ENCODE peak calls at places on chromosome 17, in six cellular contexts. One of them, this sample, is unnamed.

GRCh38 chr17:15456486-15456885 is 10.9 kb downstream of the CDRT4 start:
- DNase-seq in HAP-1: no peak
- DNase-seq in effector CD4-positive, alpha-beta T cell: no peak
- DNase-seq in EL: no peak
- DNase-seq in activated T-cell treated with anti-CD3 and anti-CD28 coated beads, Interleukin-2, amount 50 U/mL, for 72 hours: no peak
- DNase-seq in CD8-positive, alpha-beta memory T cell: no peak
- DNase-seq in this sample: no peak

GRCh38 chr17:43723697-43724359 is 34.8 kb downstream of the SOST start:
- DNase-seq in HAP-1: no peak
- DNase-seq in effector CD4-positive, alpha-beta T cell: no peak
- DNase-seq in EL: peak; percentile 86
- DNase-seq in activated T-cell treated with anti-CD3 and anti-CD28 coated beads, Interleukin-2, amount 50 U/mL, for 72 hours: no peak
- DNase-seq in CD8-positive, alpha-beta memory T cell: no peak
- DNase-seq in this sample: no peak

GRCh38 chr17:77772461-77772897 is 186.0 kb upstream of the TNRC6C start:
- DNase-seq in HAP-1: peak; percentile 27
- DNase-seq in effector CD4-positive, alpha-beta T cell: peak; percentile 53
- DNase-seq in EL: peak; percentile 17
- DNase-seq in activated T-cell treated with anti-CD3 and anti-CD28 coated beads, Interleukin-2, amount 50 U/mL, for 72 hours: peak; percentile 72
- DNase-seq in CD8-positive, alpha-beta memory T cell: peak; percentile 58
- DNase-seq in this sample: peak; percentile 64

GRCh38 chr17:68973098-68973929 is 18.1 kb upstream of the ABCA8 start:
- DNase-seq in HAP-1: no peak
- DNase-seq in effector CD4-positive, alpha-beta T cell: no peak
- DNase-seq in EL: no peak
- DNase-seq in activated T-cell treated with anti-CD3 and anti-CD28 coated beads, Interleukin-2, amount 50 U/mL, for 72 hours: no peak
- DNase-seq in CD8-positive, alpha-beta memory T cell: no peak
- DNase-seq in this sample: no peak

GRCh38 chr17:78665952-78666920 is 89.0 kb upstream of the DNAH17 start:
- DNase-seq in HAP-1: no peak
- DNase-seq in effector CD4-positive, alpha-beta T cell: peak; percentile 51
- DNase-seq in EL: peak; percentile 39
- DNase-seq in activated T-cell treated with anti-CD3 and anti-CD28 coated beads, Interleukin-2, amount 50 U/mL, for 72 hours: peak; percentile 61
- DNase-seq in CD8-positive, alpha-beta memory T cell: peak; percentile 12
- DNase-seq in this sample: no peak

GRCh38 chr17:60524463-60525346 is 1.3 kb downstream of the APPBP2 start:
- DNase-seq in HAP-1: peak; percentile 58
- DNase-seq in effector CD4-positive, alpha-beta T cell: no peak
- DNase-seq in EL: peak; percentile 18
- DNase-seq in activated T-cell treated with anti-CD3 and anti-CD28 coated beads, Interleukin-2, amount 50 U/mL, for 72 hours: no peak
- DNase-seq in CD8-positive, alpha-beta memory T cell: no peak
- DNase-seq in this sample: no peak

GRCh38 chr17:33234930-33235685 is 58.0 kb downstream of the ASIC2 start:
- DNase-seq in HAP-1: no peak
- DNase-seq in effector CD4-positive, alpha-beta T cell: no peak
- DNase-seq in EL: peak; percentile 85
- DNase-seq in activated T-cell treated with anti-CD3 and anti-CD28 coated beads, Interleukin-2, amount 50 U/mL, for 72 hours: no peak
- DNase-seq in CD8-positive, alpha-beta memory T cell: no peak
- DNase-seq in this sample: no peak

GRCh38 chr17:74864866-74865395 is 5.2 kb upstream of the GRIN2C start:
- DNase-seq in HAP-1: peak; percentile 41
- DNase-seq in effector CD4-positive, alpha-beta T cell: peak; percentile 58
- DNase-seq in EL: peak; percentile 69
- DNase-seq in activated T-cell treated with anti-CD3 and anti-CD28 coated beads, Interleukin-2, amount 50 U/mL, for 72 hours: peak; percentile 64
- DNase-seq in CD8-positive, alpha-beta memory T cell: peak; percentile 50
- DNase-seq in this sample: no peak

GRCh38 chr17:48718781-48719641 is 3.3 kb downstream of the PRAC1 start:
- DNase-seq in HAP-1: no peak
- DNase-seq in effector CD4-positive, alpha-beta T cell: no peak
- DNase-seq in EL: no peak
- DNase-seq in activated T-cell treated with anti-CD3 and anti-CD28 coated beads, Interleukin-2, amount 50 U/mL, for 72 hours: no peak
- DNase-seq in CD8-positive, alpha-beta memory T cell: no peak
- DNase-seq in this sample: no peak

GRCh38 chr17:50560931-50561750 is 626 bp downstream of the CACNA1G start:
- DNase-seq in HAP-1: no peak
- DNase-seq in effector CD4-positive, alpha-beta T cell: peak; percentile 12
- DNase-seq in EL: no peak
- DNase-seq in activated T-cell treated with anti-CD3 and anti-CD28 coated beads, Interleukin-2, amount 50 U/mL, for 72 hours: no peak
- DNase-seq in CD8-positive, alpha-beta memory T cell: no peak
- DNase-seq in this sample: no peak

GRCh38 chr17:68437979-68438877 is 19.1 kb downstream of the WIPI1 start:
- DNase-seq in HAP-1: no peak
- DNase-seq in effector CD4-positive, alpha-beta T cell: peak; percentile 36
- DNase-seq in EL: no peak
- DNase-seq in activated T-cell treated with anti-CD3 and anti-CD28 coated beads, Interleukin-2, amount 50 U/mL, for 72 hours: peak; percentile 63
- DNase-seq in CD8-positive, alpha-beta memory T cell: no peak
- DNase-seq in this sample: no peak

GRCh38 chr17:19769946-19770652 is 22.0 kb upstream of the ALDH3A1 start:
- DNase-seq in HAP-1: no peak
- DNase-seq in effector CD4-positive, alpha-beta T cell: no peak
- DNase-seq in EL: peak; percentile 88
- DNase-seq in activated T-cell treated with anti-CD3 and anti-CD28 coated beads, Interleukin-2, amount 50 U/mL, for 72 hours: no peak
- DNase-seq in CD8-positive, alpha-beta memory T cell: no peak
- DNase-seq in this sample: no peak

GRCh38 chr17:75637561-75637960 is 4.3 kb downstream of the SMIM5 start:
- DNase-seq in HAP-1: no peak
- DNase-seq in effector CD4-positive, alpha-beta T cell: no peak
- DNase-seq in EL: no peak
- DNase-seq in activated T-cell treated with anti-CD3 and anti-CD28 coated beads, Interleukin-2, amount 50 U/mL, for 72 hours: no peak
- DNase-seq in CD8-positive, alpha-beta memory T cell: no peak
- DNase-seq in this sample: no peak

GRCh38 chr17:50218771-50219315 is 17.4 kb upstream of the COL1A1 start:
- DNase-seq in HAP-1: no peak
- DNase-seq in effector CD4-positive, alpha-beta T cell: no peak
- DNase-seq in EL: peak; percentile 97
- DNase-seq in activated T-cell treated with anti-CD3 and anti-CD28 coated beads, Interleukin-2, amount 50 U/mL, for 72 hours: no peak
- DNase-seq in CD8-positive, alpha-beta memory T cell: no peak
- DNase-seq in this sample: no peak

GRCh38 chr17:43608313-43608712 is 53.4 kb downstream of the MEOX1 start:
- DNase-seq in HAP-1: no peak
- DNase-seq in effector CD4-positive, alpha-beta T cell: no peak
- DNase-seq in EL: peak; percentile 35
- DNase-seq in activated T-cell treated with anti-CD3 and anti-CD28 coated beads, Interleukin-2, amount 50 U/mL, for 72 hours: peak; percentile 85
- DNase-seq in CD8-positive, alpha-beta memory T cell: no peak
- DNase-seq in this sample: no peak

GRCh38 chr17:66487933-66488572 is 185.6 kb downstream of the PRKCA start:
- DNase-seq in HAP-1: no peak
- DNase-seq in effector CD4-positive, alpha-beta T cell: no peak
- DNase-seq in EL: no peak
- DNase-seq in activated T-cell treated with anti-CD3 and anti-CD28 coated beads, Interleukin-2, amount 50 U/mL, for 72 hours: no peak
- DNase-seq in CD8-positive, alpha-beta memory T cell: no peak
- DNase-seq in this sample: no peak

GRCh38 chr17:40536731-40537171 is 28.5 kb downstream of the CCR7 start:
- DNase-seq in HAP-1: no peak
- DNase-seq in effector CD4-positive, alpha-beta T cell: no peak
- DNase-seq in EL: peak; percentile 55
- DNase-seq in activated T-cell treated with anti-CD3 and anti-CD28 coated beads, Interleukin-2, amount 50 U/mL, for 72 hours: no peak
- DNase-seq in CD8-positive, alpha-beta memory T cell: no peak
- DNase-seq in this sample: no peak

GRCh38 chr17:81923302-81924260 is 4.0 kb downstream of the MAFG start:
- DNase-seq in HAP-1: no peak
- DNase-seq in effector CD4-positive, alpha-beta T cell: no peak
- DNase-seq in EL: peak; percentile 74
- DNase-seq in activated T-cell treated with anti-CD3 and anti-CD28 coated beads, Interleukin-2, amount 50 U/mL, for 72 hours: no peak
- DNase-seq in CD8-positive, alpha-beta memory T cell: no peak
- DNase-seq in this sample: no peak

GRCh38 chr17:29956225-29956624 is 14.8 kb downstream of the EFCAB5 start:
- DNase-seq in HAP-1: no peak
- DNase-seq in effector CD4-positive, alpha-beta T cell: no peak
- DNase-seq in EL: no peak
- DNase-seq in activated T-cell treated with anti-CD3 and anti-CD28 coated beads, Interleukin-2, amount 50 U/mL, for 72 hours: no peak
- DNase-seq in CD8-positive, alpha-beta memory T cell: no peak
- DNase-seq in this sample: no peak